ENCODE peak calls at places on chromosomes 3 and 15, in seven cellular contexts. V is neural progenitor cell, F is PC-3, C is GM23338, O is hepatocyte, G is HCT116, S is MM.1S. J is an unnamed sample.

GRCh38 chr15:69591905-69592508 is 139.4 kb downstream of the RPLP1 start:
- DNase-seq in V (no peak), F (peak; percentile 92), C (no peak), O (peak; percentile 64), G (no peak), S (no peak), J (no peak)

GRCh38 chr3:24220859-24221657 is 273.6 kb downstream of the THRB start:
- DNase-seq in V (peak; percentile 27), F (peak; percentile 79), C (peak; percentile 54), O (peak; percentile 72), G (no peak), S (no peak), J (peak; percentile 97)

GRCh38 chr3:197599089-197599765 is 43.5 kb upstream of the BDH1 start:
- DNase-seq in V (peak; percentile 87), F (peak; percentile 90), C (peak; percentile 86), O (peak; percentile 85), G (peak; percentile 60), S (peak; percentile 85), J (peak; percentile 82)

GRCh38 chr15:81813215-81813614 is 232.6 kb downstream of the MEX3B start:
- DNase-seq in V (peak; percentile 38), F (peak; percentile 30), C (peak; percentile 85), O (peak; percentile 20), G (peak; percentile 7), S (peak; percentile 21), J (no peak)

GRCh38 chr3:58411036-58411435 is 22.6 kb downstream of the PDHB start:
- DNase-seq in V (no peak), F (no peak), C (no peak), O (no peak), G (no peak), S (no peak), J (peak; percentile 41)

GRCh38 chr15:50576156-50576555 is 29.7 kb upstream of the USP50 start:
- DNase-seq in V (no peak), F (no peak), C (no peak), O (no peak), G (no peak), S (no peak), J (peak; percentile 3)

GRCh38 chr3:8497582-8497981 is 4.0 kb upstream of the LMCD1 start:
- DNase-seq in V (no peak), F (peak; percentile 63), C (no peak), O (no peak), G (no peak), S (no peak), J (peak; percentile 56)

GRCh38 chr15:57772223-57772957 is 65.9 kb downstream of the POLR2M start:
- DNase-seq in V (peak; percentile 52), F (peak; percentile 68), C (peak; percentile 76), O (no peak), G (no peak), S (no peak), J (peak; percentile 74)

GRCh38 chr3:42680256-42680655 is 5.1 kb upstream of the KLHL40 start:
- DNase-seq in V (no peak), F (no peak), C (no peak), O (no peak), G (no peak), S (no peak), J (peak; percentile 78)

GRCh38 chr15:78681306-78682012 is 40.4 kb upstream of the CHRNB4 start:
- DNase-seq in V (peak; percentile 76), F (no peak), C (no peak), O (no peak), G (no peak), S (no peak), J (no peak)

GRCh38 chr15:75727851-75728715 is 15.4 kb upstream of the CSPG4 start:
- DNase-seq in V (peak; percentile 68), F (peak; percentile 58), C (peak; percentile 83), O (peak; percentile 68), G (peak; percentile 13), S (peak; percentile 20), J (peak; percentile 65)

GRCh38 chr3:52327486-52328290 is 11.6 kb downstream of the DNAH1 start:
- DNase-seq in V (no peak), F (no peak), C (no peak), O (no peak), G (no peak), S (no peak), J (no peak)

GRCh38 chr15:69780374-69780773 is 317.3 kb downstream of the TLE3 start:
- DNase-seq in V (no peak), F (no peak), C (no peak), O (no peak), G (no peak), S (no peak), J (peak; percentile 44)

GRCh38 chr3:168714609-168715240 is 619.0 kb upstream of the GOLIM4 start:
- DNase-seq in V (no peak), F (no peak), C (no peak), O (no peak), G (no peak), S (peak; percentile 90), J (no peak)

GRCh38 chr3:122913539-122914100 is 113.9 kb downstream of the SEMA5B start:
- DNase-seq in V (no peak), F (no peak), C (no peak), O (no peak), G (no peak), S (no peak), J (no peak)

GRCh38 chr3:55893045-55893664 is 406.0 kb upstream of the WNT5A start:
- DNase-seq in V (no peak), F (peak; percentile 70), C (no peak), O (no peak), G (no peak), S (no peak), J (no peak)

GRCh38 chr3:185317674-185318073 is 45.3 kb upstream of the MAP3K13 start:
- DNase-seq in V (no peak), F (peak; percentile 10), C (no peak), O (no peak), G (no peak), S (peak; percentile 42), J (no peak)

GRCh38 chr3:5058463-5058862 is 63.6 kb upstream of the ARL8B start:
- DNase-seq in V (no peak), F (peak; percentile 61), C (no peak), O (peak; percentile 44), G (no peak), S (no peak), J (peak; percentile 89)

GRCh38 chr3:43726511-43726910 is 35.8 kb downstream of the ABHD5 start:
- DNase-seq in V (no peak), F (no peak), C (no peak), O (no peak), G (no peak), S (no peak), J (peak; percentile 80)

GRCh38 chr3:183085634-183086390 is 13.5 kb downstream of the MCCC1 start:
- DNase-seq in V (peak; percentile 78), F (peak; percentile 39), C (peak; percentile 94), O (peak; percentile 19), G (no peak), S (no peak), J (peak; percentile 26)

GRCh38 chr3:71120012-71120411 is 463.5 kb downstream of the FOXP1 start:
- DNase-seq in V (no peak), F (peak; percentile 57), C (no peak), O (peak; percentile 35), G (no peak), S (no peak), J (no peak)

DNA sequence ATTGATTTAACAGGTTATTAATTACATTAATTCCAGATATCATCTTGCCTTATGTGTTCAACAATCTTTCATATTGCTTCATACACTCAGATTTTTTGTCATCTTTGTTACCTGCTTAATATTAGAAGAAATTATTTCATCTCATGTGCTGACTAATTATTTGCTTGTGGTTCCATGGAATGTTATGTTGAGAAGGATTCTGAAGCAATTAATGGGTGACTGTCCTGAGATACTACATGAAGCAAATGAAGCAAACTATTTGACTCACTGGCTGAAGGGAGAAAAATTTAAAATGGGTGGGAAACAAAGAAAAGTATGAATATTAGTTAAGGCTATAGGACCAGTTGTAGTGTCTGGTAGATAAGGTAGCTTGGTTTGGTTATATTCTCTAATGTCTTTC is 443.8 kb upstream of the EPHA6 start:
- DNase-seq in V (no peak), F (peak; percentile 42), C (no peak), O (no peak), G (no peak), S (no peak), J (no peak)
- TF ChIP-seq EZH2 in V (no peak), F (no peak), C (no peak), O (no peak), G (no peak), S (no peak), J (no peak)

GRCh38 chr3:11476814-11477213 is 166.9 kb downstream of the VGLL4 start:
- DNase-seq in V (no peak), F (no peak), C (no peak), O (peak; percentile 30), G (no peak), S (no peak), J (no peak)
- H3K4me1 ChIP-seq in V (peaks cover 32% of the 10 kb centered on the region), F (peaks cover 24% of the 10 kb centered on the region), C (peaks cover 20% of the 10 kb centered on the region), O (peaks cover 41% of the 10 kb centered on the region), G (peaks cover 6% of the 10 kb centered on the region), S (no peaks in the 10 kb centered on the region), J (peaks cover 23% of the 10 kb centered on the region)

GRCh38 chr15:65792130-65792987 is at the start of gene DENND4A:
- DNase-seq in V (peak; percentile 99), F (peak; percentile 92), C (peak; percentile 99), O (peak; percentile 99), G (peak; percentile 96), S (peak; percentile 97), J (peak; percentile 99)

GRCh38 chr15:65789105-65789504 is 3.0 kb downstream of the DENND4A start:
- DNase-seq in V (no peak), F (no peak), C (no peak), O (no peak), G (no peak), S (no peak), J (no peak)

GRCh38 chr15:65789759-65790158 is 2.3 kb downstream of the DENND4A start:
- DNase-seq in V (no peak), F (no peak), C (no peak), O (no peak), G (no peak), S (no peak), J (no peak)

GRCh38 chr15:65791335-65792129 is 561 bp downstream of the DENND4A start:
- DNase-seq in V (peak; percentile 81), F (peak; percentile 26), C (peak; percentile 79), O (peak; percentile 72), G (no peak), S (no peak), J (peak; percentile 63)

DNA sequence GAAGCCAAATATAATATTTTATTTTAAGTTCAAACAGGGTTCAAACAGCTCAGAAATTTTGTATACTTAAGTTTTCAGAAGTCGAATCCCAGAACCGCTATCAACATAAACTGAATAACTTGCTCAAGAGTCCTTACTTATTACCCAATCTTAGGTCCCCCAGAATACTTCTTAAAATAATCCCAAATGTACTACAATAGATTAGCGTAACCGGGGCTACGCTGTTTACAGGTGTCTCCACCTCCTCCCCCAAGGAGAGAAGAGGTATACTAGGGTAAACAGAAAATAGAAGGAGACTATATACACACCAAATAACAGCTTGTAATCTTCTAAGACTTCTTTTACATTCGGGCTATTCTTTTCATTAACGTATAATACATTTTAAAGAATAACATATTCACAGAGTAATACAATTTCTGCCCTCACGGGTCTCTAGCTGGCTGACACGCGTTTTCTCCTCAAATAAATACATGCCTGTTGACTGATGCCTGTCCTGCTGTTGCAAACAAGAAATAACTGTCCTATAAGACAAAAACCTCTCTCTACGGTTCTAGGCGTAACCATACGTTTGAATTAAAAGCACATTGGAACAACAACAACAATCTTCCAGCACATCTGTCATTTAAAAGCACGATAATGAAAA is 1.3 kb downstream of the DENND4A start:
- DNase-seq in V (peak; percentile 8), F (peak; percentile 10), C (peak; percentile 13), O (peak; percentile 14), G (no peak), S (peak; percentile 30), J (peak; percentile 57)
- TF ChIP-seq EZH2phosphoT487 in V (no peak), F (no peak), C (no peak), O (no peak), G (no peak), S (no peak), J (no peak)

GRCh38 chr3:20846081-20846480 is 660.1 kb upstream of the SGO1 start:
- DNase-seq in V (no peak), F (no peak), C (no peak), O (no peak), G (no peak), S (no peak), J (no peak)
- TF ChIP-seq EZH2 in V (no peak), F (no peak), C (no peak), O (no peak), G (no peak), S (no peak), J (no peak)